ENCODE peak calls at places on chromosomes 12 and 14, in five cellular contexts. Z, M, S, R and K are unnamed samples. For H3K4me1, the result is how much of the 10 kb centered on the place peaks cover.

GRCh38 chr12:117863004-117863709 is 105.6 kb downstream of the KSR2 start:
- DNase-seq in Z (no peak), M (no peak), S (no peak), R (no peak), K (no peak)

GRCh38 chr12:57005980-57006808 is at the start of gene ZBTB39:
- DNase-seq in Z (peak), M (peak), S (no peak), R (peak), K (peak)

GRCh38 chr14:33551963-33552362 is 398.9 kb downstream of the EGLN3 start:
- DNase-seq in Z (no peak), M (no peak), S (no peak), R (no peak), K (no peak)

GRCh38 chr12:132560831-132561783 is 49.3 kb downstream of the LRCOL1 start:
- DNase-seq in Z (peak), M (peak), S (peak), R (peak), K (peak)

GRCh38 chr14:100025111-100025510 is 40.1 kb upstream of the EVL start:
- DNase-seq in Z (peak), M (peak), S (peak), R (peak), K (peak)

GRCh38 chr12:98895086-98895651 is 250.1 kb downstream of the APAF1 start:
- DNase-seq in Z (no peak), M (no peak), S (peak), R (no peak), K (no peak)

GRCh38 chr12:131124487-131125280 is 171.0 kb downstream of the ADGRD1 start:
- DNase-seq in Z (no peak), M (no peak), S (no peak), R (no peak), K (no peak)

GRCh38 chr12:685388-685787 is 22.1 kb upstream of the NINJ2 start:
- DNase-seq in Z (peak), M (no peak), S (no peak), R (no peak), K (peak)

GRCh38 chr12:26845057-26845666 is 12.2 kb upstream of the ITPR2 start:
- DNase-seq in Z (peak), M (peak), S (no peak), R (peak), K (peak)

GRCh38 chr12:63978519-63978918 is 134.0 kb downstream of the SRGAP1 start:
- DNase-seq in Z (peak), M (no peak), S (no peak), R (peak), K (peak)

GRCh38 chr14:76917158-76917596 is 91.0 kb downstream of the LRRC74A start:
- DNase-seq in Z (peak), M (peak), S (peak), R (peak), K (peak)

GRCh38 chr14:22382955-22383354 is 206.1 kb downstream of the DAD1 start:
- DNase-seq in Z (no peak), M (no peak), S (no peak), R (no peak), K (no peak)

GRCh38 chr12:118498171-118498570 is 121.8 kb downstream of the SUDS3 start:
- DNase-seq in Z (no peak), M (no peak), S (no peak), R (no peak), K (no peak)

GRCh38 chr12:52049286-52049685 is 2.0 kb upstream of the NR4A1 start:
- DNase-seq in Z (no peak), M (no peak), S (no peak), R (no peak), K (no peak)

GRCh38 chr14:52000019-52000582 is 10.8 kb downstream of the RTRAF start:
- DNase-seq in Z (peak), M (no peak), S (no peak), R (no peak), K (no peak)

GRCh38 chr12:91574391-91574790 is 391.8 kb upstream of the DCN start:
- DNase-seq in Z (no peak), M (no peak), S (no peak), R (no peak), K (no peak)
- TF ChIP-seq MAFK in Z (no peak), M (no peak), S (no peak), R (no peak), K (no peak)

DNA sequence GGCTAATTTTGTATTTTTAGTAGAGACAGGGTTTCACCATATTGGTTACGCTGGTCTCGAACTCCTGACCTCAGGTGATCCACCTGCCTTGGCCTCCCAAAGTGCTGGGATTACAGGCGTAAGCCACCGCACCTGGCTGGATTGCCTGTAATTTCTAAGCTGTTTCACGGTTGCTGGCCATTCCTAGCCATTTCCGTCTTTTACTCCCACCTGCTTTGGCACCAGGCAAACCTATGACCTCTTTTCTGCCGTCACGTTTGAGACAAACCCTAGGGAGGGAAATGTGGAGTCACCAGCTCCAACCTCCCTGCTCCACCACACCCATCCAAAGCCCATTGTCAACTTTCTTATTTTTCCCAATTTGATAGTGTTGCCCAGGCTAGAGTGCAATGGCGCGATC is 1.2 kb downstream of the GPR132 start:
- DNase-seq in Z (no peak), M (no peak), S (no peak), R (no peak), K (no peak)
- H3K4me1 ChIP-seq in Z (under half), M (half or more), S (under half), R (under half), K (under half)

GRCh38 chr14:101594511-101595148 is 33.3 kb downstream of the DIO3 start:
- DNase-seq in Z (no peak), M (no peak), S (no peak), R (no peak), K (no peak)

GRCh38 chr14:101591121-101591520 is 29.8 kb downstream of the DIO3 start:
- DNase-seq in Z (no peak), M (no peak), S (no peak), R (no peak), K (no peak)

GRCh38 chr14:101595349-101595748 is 34.1 kb downstream of the DIO3 start:
- DNase-seq in Z (no peak), M (no peak), S (no peak), R (no peak), K (no peak)

GRCh38 chr14:101591582-101591981 is 30.3 kb downstream of the DIO3 start:
- DNase-seq in Z (no peak), M (no peak), S (no peak), R (no peak), K (no peak)

DNA sequence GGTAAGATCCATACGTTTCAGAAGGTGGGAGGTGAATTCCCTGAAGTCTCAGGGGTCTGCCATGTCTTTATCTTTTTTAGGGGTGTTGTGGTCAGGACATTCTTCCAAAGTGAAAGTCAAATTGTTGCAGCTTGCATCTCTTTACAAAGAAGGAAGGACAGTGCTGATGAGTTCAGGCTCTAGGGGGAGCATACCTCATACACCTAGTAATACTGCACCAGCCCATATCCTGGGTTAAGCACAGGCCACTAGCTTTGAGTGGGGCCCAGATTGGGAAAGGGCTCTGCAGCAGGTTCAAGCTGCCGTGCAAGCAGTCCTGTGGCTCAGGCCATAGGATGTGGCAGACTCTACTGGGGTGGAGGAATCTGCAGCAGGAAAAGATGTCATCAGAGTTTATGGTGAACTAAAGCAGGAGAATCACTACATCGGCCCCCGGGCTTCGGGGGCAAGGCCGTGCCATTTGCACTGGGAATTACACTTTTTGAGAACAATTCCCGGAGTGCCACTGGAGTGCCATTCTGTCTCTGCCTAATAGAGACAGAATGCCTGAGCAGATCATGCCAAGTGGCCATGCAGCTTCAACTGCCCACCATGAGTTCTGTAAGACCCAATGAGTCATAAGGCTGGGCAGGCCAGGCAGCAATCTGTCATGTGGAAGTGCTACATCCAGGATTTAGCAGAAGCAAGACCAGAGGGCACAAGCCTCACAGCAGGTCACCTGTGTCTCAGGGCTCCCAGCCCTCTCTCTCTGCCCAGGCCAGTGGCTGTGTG is 32.3 kb downstream of the DIO3 start:
- DNase-seq in Z (no peak), M (no peak), S (no peak), R (no peak), K (no peak)
- TF ChIP-seq MAFK in Z (no peak), M (no peak), S (no peak), R (no peak), K (no peak)

DNA sequence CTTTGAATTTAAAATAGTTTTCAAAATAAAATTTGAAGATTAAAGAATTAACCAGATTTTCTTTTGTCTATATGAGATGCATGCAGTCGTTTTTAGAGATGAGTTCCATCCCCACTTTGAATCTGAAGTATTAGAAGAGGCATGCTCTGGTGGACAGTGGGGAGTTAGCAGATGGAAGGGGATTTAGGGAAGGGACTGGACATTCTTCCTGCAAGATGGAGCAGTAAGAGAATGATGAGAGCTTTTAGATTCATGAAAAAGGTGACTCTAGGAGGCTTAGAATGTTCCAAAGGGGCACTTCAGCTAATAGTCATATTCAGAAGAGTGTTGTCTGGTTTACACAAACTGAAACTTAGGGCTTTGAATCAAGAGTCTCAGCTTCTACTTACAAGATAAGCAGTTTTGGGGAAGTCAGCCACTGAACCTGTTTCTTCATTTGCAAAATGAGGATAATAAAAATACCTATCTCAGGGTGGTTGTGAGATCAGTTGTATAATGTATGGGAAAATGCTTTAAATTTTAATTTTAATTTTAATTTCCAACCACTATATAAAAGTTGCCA is 3.7 kb downstream of the ZBTB1 start:
- DNase-seq in Z (no peak), M (no peak), S (no peak), R (no peak), K (no peak)
- H3K4me1 ChIP-seq in Z (under half), M (under half), S (under half), R (half or more), K (half or more)

DNA sequence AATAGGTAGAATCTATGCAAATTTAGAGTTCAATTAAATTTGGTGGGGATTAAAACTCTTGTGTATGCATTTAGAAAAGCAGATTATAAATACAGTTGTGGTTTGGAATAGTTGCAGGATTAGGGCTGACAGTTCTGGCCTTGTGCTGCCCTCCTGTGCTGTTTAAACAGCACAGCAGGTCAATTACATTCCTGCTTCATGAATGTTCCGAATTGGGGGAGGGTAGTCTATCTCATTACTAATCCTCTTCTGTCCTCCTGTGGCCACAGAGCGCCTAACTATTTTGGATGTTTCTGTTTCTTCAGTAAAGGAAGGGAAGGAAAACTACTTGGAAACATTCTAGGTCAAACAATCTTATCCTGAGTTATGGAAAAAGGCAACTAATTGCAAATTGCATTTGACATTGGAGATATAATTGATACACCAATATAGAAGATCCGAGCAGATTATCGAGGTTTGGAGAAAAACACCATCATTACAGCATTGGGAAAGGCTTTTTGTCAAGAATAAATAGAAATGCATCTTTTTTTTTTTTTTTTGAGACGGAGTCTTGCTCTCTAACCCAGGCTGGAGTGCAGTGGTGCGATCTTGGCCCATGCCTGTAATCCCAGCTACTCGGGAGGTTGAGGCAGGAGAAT is 8.7 kb upstream of the GPR19 start:
- DNase-seq in Z (peak), M (peak), S (no peak), R (peak), K (peak)
- TF ChIP-seq MAFK in Z (no peak), M (no peak), S (no peak), R (no peak), K (no peak)